ENCODE peak calls at places on chromosomes 16 and 17, in eight cellular contexts. Z is NCI-H1048; S is breast epithelium; R is PC-9; P is hypothalamus; X is hepatic stellate cell; Q is stimulated activated CD8-positive, alpha-beta memory T cell treated with anti-CD3 and anti-CD28 coated beads, Interleukin-2, amount 100 ng/mL, for 1 hour; N is iPS-NIHi11. G is an unnamed sample.

GRCh38 chr16:51151951-51152663 is 1.0 kb upstream of the SALL1 start:
- DNase-seq in Z (peak), S (no peak), R (no peak), P (peak), X (no peak), Q (no peak), N (peak), G (peak)

GRCh38 chr16:81815429-81815766 is 36.3 kb downstream of the PLCG2 start:
- DNase-seq in Z (no peak), S (no peak), R (no peak), P (no peak), X (no peak), Q (no peak), N (no peak), G (no peak)

GRCh38 chr16:57620316-57621231 is 7.9 kb upstream of the ADGRG1 start:
- DNase-seq in Z (no peak), S (peak), R (peak), P (no peak), X (no peak), Q (no peak), N (peak), G (no peak)

GRCh38 chr17:61352771-61353170 is 46.9 kb upstream of the TBX2 start:
- DNase-seq in Z (no peak), S (no peak), R (no peak), P (no peak), X (no peak), Q (no peak), N (no peak), G (no peak)

GRCh38 chr17:45149669-45150603 is 1.7 kb downstream of the HEXIM1 start:
- DNase-seq in Z (no peak), S (peak), R (peak), P (peak), X (no peak), Q (no peak), N (peak), G (no peak)

GRCh38 chr17:51850206-51850605 is 308.3 kb downstream of the CA10 start:
- DNase-seq in Z (no peak), S (no peak), R (no peak), P (no peak), X (no peak), Q (no peak), N (peak), G (no peak)

GRCh38 chr17:31433091-31433790 is 41.8 kb downstream of the RAB11FIP4 start:
- DNase-seq in Z (no peak), S (no peak), R (no peak), P (no peak), X (no peak), Q (no peak), N (no peak), G (no peak)

GRCh38 chr16:1678500-1679098 is 520 bp downstream of the JPT2 start:
- DNase-seq in Z (no peak), S (peak), R (no peak), P (no peak), X (peak), Q (peak), N (no peak), G (no peak)

GRCh38 chr16:87765473-87765775 is 362 bp downstream of the KLHDC4 start:
- DNase-seq in Z (no peak), S (no peak), R (no peak), P (no peak), X (no peak), Q (peak), N (peak), G (no peak)

GRCh38 chr16:78216166-78216745 is 116.8 kb downstream of the WWOX start:
- DNase-seq in Z (no peak), S (no peak), R (no peak), P (no peak), X (no peak), Q (no peak), N (no peak), G (no peak)

GRCh38 chr17:1060991-1061390 is 64.1 kb downstream of the TIMM22 start:
- DNase-seq in Z (no peak), S (peak), R (peak), P (no peak), X (peak), Q (no peak), N (no peak), G (no peak)

GRCh38 chr17:17435323-17435722 is 41.5 kb upstream of the MED9 start:
- DNase-seq in Z (no peak), S (no peak), R (no peak), P (no peak), X (peak), Q (no peak), N (no peak), G (no peak)

GRCh38 chr16:81602377-81602776 is 157.8 kb downstream of the CMIP start:
- DNase-seq in Z (no peak), S (no peak), R (peak), P (no peak), X (no peak), Q (no peak), N (no peak), G (no peak)

GRCh38 chr17:67108411-67108810 is 64.1 kb downstream of the CACNG1 start:
- DNase-seq in Z (no peak), S (no peak), R (no peak), P (peak), X (no peak), Q (no peak), N (no peak), G (no peak)

GRCh38 chr16:12625068-12625467 is 178.6 kb downstream of the CPPED1 start:
- DNase-seq in Z (no peak), S (no peak), R (no peak), P (no peak), X (no peak), Q (no peak), N (peak), G (no peak)

GRCh38 chr16:83714286-83714685 is 93.5 kb upstream of the HSBP1 start:
- DNase-seq in Z (no peak), S (no peak), R (no peak), P (no peak), X (no peak), Q (no peak), N (no peak), G (no peak)

GRCh38 chr17:14299261-14300093 is 1.4 kb upstream of the HS3ST3B1 start:
- DNase-seq in Z (no peak), S (no peak), R (no peak), P (no peak), X (no peak), Q (no peak), N (no peak), G (no peak)

GRCh38 chr17:66945451-66945850 is 19.1 kb upstream of the CACNG4 start:
- DNase-seq in Z (no peak), S (no peak), R (no peak), P (no peak), X (no peak), Q (no peak), N (no peak), G (no peak)

GRCh38 chr17:60325730-60326524 is 66.0 kb downstream of the USP32 start:
- DNase-seq in Z (no peak), S (no peak), R (no peak), P (no peak), X (no peak), Q (no peak), N (no peak), G (no peak)

GRCh38 chr17:74276561-74277009 is 2.6 kb downstream of the DNAI2 start:
- DNase-seq in Z (no peak), S (no peak), R (no peak), P (peak), X (no peak), Q (no peak), N (peak), G (no peak)

GRCh38 chr16:55502801-55503366 is 6.0 kb upstream of the LPCAT2 start:
- DNase-seq in Z (no peak), S (peak), R (peak), P (peak), X (peak), Q (no peak), N (no peak), G (no peak)

GRCh38 chr17:725746-726145 is 6.7 kb upstream of the TLCD3A start:
- DNase-seq in Z (no peak), S (no peak), R (no peak), P (no peak), X (no peak), Q (no peak), N (no peak), G (no peak)

GRCh38 chr17:81412490-81413093 is 17.3 kb downstream of the BAHCC1 start:
- DNase-seq in Z (no peak), S (no peak), R (no peak), P (no peak), X (no peak), Q (no peak), N (no peak), G (no peak)

GRCh38 chr16:53707671-53708070 is 3.7 kb downstream of the FTO start:
- DNase-seq in Z (no peak), S (no peak), R (no peak), P (no peak), X (no peak), Q (no peak), N (no peak), G (no peak)